ENCODE peak calls at places on chromosomes 11 and 22, in six cellular contexts. R is pancreas; V is CD8-positive, alpha-beta T cell; T is lower lobe of right lung; M is fibroblast of mammary gland; B is H1. H is an unnamed sample.

GRCh38 chr11:130243816-130244215 is 70.9 kb downstream of the ZBTB44 start:
- DNase-seq in M (no peak), R (no peak), V (no peak), B (no peak), T (no peak), H (no peak)

GRCh38 chr11:7592706-7593105 is 78.9 kb downstream of the PPFIBP2 start:
- DNase-seq in M (peak; percentile 84), T (peak; percentile 76), R (peak; percentile 43), V (no peak), B (no peak), H (no peak)

GRCh38 chr11:73859671-73860070 is 17.0 kb downstream of the COA4 start:
- DNase-seq in V (no peak), M (no peak), B (no peak), T (no peak), R (no peak), H (no peak)

GRCh38 chr11:110289472-110289871 is 6.9 kb downstream of the RDX start:
- DNase-seq in V (no peak), R (no peak), B (no peak), M (peak; percentile 54), T (no peak), H (no peak)

GRCh38 chr11:75576445-75577049 is 14.5 kb downstream of the SERPINH1 start:
- DNase-seq in T (peak; percentile 88), R (no peak), M (peak; percentile 55), V (no peak), B (no peak), H (no peak)

GRCh38 chr11:109432105-109432504 is 10.1 kb downstream of the C11orf87 start:
- DNase-seq in T (no peak), V (no peak), R (no peak), M (peak; percentile 10), B (no peak), H (no peak)

GRCh38 chr11:68165601-68166000 is 44.4 kb upstream of the CHKA start:
- DNase-seq in B (no peak), V (no peak), M (no peak), R (no peak), T (no peak), H (no peak)

GRCh38 chr22:20977019-20977418 is 5.1 kb upstream of the LZTR1 start:
- DNase-seq in V (no peak), T (no peak), B (no peak), M (no peak), R (no peak), H (no peak)

GRCh38 chr11:32581556-32581955 is 2.1 kb upstream of the EIF3M start:
- DNase-seq in B (no peak), T (no peak), V (no peak), M (no peak), R (no peak), H (no peak)

GRCh38 chr22:40853961-40854360 is 2.5 kb downstream of the ST13 start:
- DNase-seq in V (no peak), M (peak; percentile 40), R (no peak), B (no peak), T (no peak), H (no peak)

GRCh38 chr11:10927533-10927932 is 69.7 kb upstream of the ZBED5 start:
- DNase-seq in R (no peak), B (no peak), T (no peak), V (no peak), M (no peak), H (no peak)

GRCh38 chr11:27873664-27874063 is 173.4 kb upstream of the BDNF start:
- DNase-seq in R (no peak), T (no peak), M (no peak), V (no peak), B (no peak), H (no peak)

GRCh38 chr11:27874998-27875397 is 174.7 kb upstream of the BDNF start:
- DNase-seq in B (no peak), V (no peak), R (no peak), M (no peak), T (no peak), H (no peak)

GRCh38 chr11:27876209-27876775 is 176.0 kb upstream of the BDNF start:
- DNase-seq in V (no peak), R (no peak), M (no peak), B (no peak), T (no peak), H (no peak)

GRCh38 chr11:27870985-27871485 is 170.8 kb upstream of the BDNF start:
- DNase-seq in R (no peak), V (no peak), T (no peak), B (no peak), M (no peak), H (no peak)

DNA sequence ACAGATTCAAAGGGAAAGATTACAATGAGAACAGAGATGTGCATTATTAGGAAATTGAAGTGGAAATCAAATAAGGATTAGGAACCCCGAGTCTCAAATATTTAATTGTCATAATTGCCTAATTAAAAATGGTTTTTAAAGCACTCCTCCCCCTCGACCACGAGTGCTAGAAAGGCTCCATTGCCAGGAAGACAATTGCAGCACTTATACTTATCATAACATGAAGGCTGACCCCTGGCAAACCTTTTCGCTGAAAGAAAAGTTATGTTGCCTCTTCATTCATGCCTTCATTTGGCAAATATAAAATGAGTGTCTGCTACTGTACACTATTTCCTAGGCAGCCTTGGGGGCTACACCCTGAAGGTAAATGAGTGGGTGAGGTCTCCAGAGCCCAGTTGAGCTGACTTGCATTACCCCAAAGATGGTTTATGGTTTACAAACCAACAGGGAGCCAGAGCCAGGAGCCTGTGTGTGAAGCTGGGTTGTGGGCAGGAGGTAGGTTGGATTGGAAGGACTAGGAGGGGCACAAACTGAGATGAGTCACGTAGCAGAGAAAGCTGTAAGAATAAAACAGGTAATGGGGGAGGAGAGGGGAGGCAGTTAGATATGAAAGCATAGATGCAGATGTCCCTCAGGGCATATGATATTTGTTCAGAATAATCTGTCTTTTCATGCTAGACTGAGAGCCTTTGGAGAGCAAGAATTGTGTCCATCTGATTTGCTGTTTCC is 175.4 kb upstream of the BDNF start:
- DNase-seq in M (no peak), R (no peak), B (no peak), T (no peak), V (no peak), H (no peak)
- H3K4me3 ChIP-seq in M (no peak overlapping the region), R (no peak overlapping the region), B (no peak overlapping the region), T (no peak overlapping the region), V (no peak overlapping the region), H (no peak overlapping the region)

GRCh38 chr11:121449123-121449522 is 3.0 kb upstream of the SORL1 start:
- DNase-seq in V (no peak), M (no peak), T (no peak), B (no peak), R (no peak), H (no peak)

GRCh38 chr11:121444508-121444907 is 7.6 kb upstream of the SORL1 start:
- DNase-seq in T (no peak), R (no peak), B (no peak), V (no peak), M (no peak), H (no peak)

GRCh38 chr11:121445071-121445768 is 6.9 kb upstream of the SORL1 start:
- DNase-seq in M (no peak), B (no peak), T (no peak), R (no peak), V (no peak), H (no peak)

GRCh38 chr11:121448431-121448941 is 3.6 kb upstream of the SORL1 start:
- DNase-seq in V (no peak), M (no peak), T (no peak), B (no peak), R (no peak), H (no peak)

GRCh38 chr11:121446752-121447156 is 5.4 kb upstream of the SORL1 start:
- DNase-seq in T (no peak), M (peak; percentile 41), R (no peak), V (no peak), B (no peak), H (no peak)
- TF ChIP-seq CTCF in T (no peak), M (peak; percentile 24), R (no peak), V (no peak), B (peak; percentile 40), H (peak; percentile 9)

GRCh38 chr11:128757886-128758612 is 64.2 kb downstream of the FLI1 start:
- DNase-seq in M (no peak), V (no peak), B (no peak), T (no peak), R (no peak), H (peak; percentile 74)
- H3K4me3 ChIP-seq in M (no peak overlapping the region), V (no peak overlapping the region), B (no peak overlapping the region), T (no peak overlapping the region), R (no peak overlapping the region), H (peak overlapping the region; percentile 20)

GRCh38 chr22:49163258-49163959 is 664.3 kb downstream of the BRD1 start:
- DNase-seq in T (no peak), M (no peak), V (no peak), R (no peak), B (no peak), H (no peak)
- TF ChIP-seq CTCF in T (no peak), M (no peak), V (no peak), R (no peak), B (no peak), H (no peak)

DNA sequence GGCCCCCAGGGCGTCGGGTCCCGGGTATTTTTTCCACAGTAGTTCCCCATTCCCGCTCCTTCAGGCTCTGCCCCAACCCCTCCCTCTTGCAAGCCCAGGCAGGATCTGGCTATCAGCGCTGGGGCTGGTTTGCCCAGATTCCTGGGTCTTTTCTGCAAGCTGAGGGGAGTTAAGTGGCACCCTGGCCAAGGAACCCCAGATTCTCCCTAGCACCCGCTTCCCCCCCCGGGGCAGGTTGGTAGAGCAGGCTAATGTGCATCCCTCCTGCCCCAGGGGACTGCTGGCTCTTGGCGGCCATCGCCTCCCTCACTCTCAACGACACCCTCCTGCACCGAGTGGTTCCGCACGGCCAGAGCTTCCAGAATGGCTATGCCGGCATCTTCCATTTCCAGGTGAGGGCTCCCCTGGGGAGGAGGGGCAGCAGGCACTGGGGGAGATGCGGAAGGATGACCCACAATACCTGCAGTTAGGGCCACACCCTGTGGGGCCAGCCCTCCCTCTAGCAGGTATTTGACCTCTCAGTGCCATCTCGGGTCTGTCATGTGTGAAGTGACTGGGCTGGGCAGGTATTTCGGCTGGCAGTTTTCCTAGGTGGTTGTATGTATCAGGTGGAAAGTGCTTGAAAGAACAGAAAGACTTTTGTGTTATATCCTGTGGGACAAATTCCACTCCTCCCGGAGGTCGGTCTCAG is 1.6 kb downstream of the CAPN1 start:
- DNase-seq in V (no peak), T (peak; percentile 63), M (no peak), R (no peak), B (no peak), H (no peak)
- H3K4me3 ChIP-seq in V (no peak overlapping the region), T (peak overlapping the region; percentile 98), M (peak overlapping the region; percentile 87), R (no peak overlapping the region), B (peak overlapping the region; percentile 79), H (peak overlapping the region; percentile 99)

GRCh38 chr22:45101828-45102227 is 61.9 kb upstream of the NUP50 start:
- DNase-seq in V (no peak), T (peak; percentile 55), M (peak; percentile 80), R (peak; percentile 54), B (no peak), H (peak; percentile 7)
- TF ChIP-seq CTCF in V (peak; percentile 24), T (peak; percentile 35), M (peak; percentile 75), R (peak; percentile 20), B (peak; percentile 82), H (peak; percentile 58)

DNA sequence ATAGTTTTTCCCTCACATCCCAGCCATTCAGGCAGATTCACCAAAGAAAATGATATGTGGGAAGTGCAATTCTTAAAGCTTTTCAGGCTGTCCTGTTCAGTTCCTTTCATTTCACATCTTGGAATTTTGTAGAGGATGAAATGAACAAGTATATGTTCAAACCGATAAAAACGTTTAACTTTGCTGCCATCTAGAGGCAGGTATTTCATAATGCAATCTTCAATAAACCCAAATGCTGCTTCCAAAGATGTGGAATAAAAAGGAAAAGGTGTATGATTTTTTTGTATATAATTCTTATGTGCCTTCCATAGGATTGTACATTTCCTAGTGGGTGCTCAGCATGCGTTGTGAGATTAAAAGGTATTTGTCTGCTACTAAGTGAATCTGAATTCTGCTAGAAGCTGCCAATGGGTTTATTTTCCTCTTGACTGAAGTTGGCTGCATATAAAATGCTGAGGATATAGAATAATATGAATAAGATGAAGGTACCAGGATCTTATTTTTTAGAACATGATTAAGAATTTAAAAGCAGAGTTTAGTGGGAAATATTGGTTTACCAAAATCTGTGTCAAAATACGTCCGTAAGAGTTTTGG is 199.3 kb downstream of the PGR start:
- DNase-seq in B (no peak), R (no peak), M (peak; percentile 82), V (no peak), T (no peak), H (no peak)
- H3K4me3 ChIP-seq in B (no peak overlapping the region), R (no peak overlapping the region), M (no peak overlapping the region), V (no peak overlapping the region), T (no peak overlapping the region), H (no peak overlapping the region)